ENCODE peak calls at places on chromosomes 7 and 10, in seven cellular contexts. Q is CD4-positive, alpha-beta T cell; X is naive thymus-derived CD8-positive, alpha-beta T cell; H is stimulated activated CD8-positive, alpha-beta memory T cell treated with anti-CD3 and anti-CD28 coated beads, Interleukin-4, amount 100 ng/mL, for 24 hours; E is left lobe of liver; R is retina; Y is ovary. L is an unnamed sample.

GRCh38 chr10:122336332-122336731 is 38.2 kb upstream of the PLEKHA1 start:
- DNase-seq in Q (no peak), X (no peak), H (no peak), E (no peak), R (no peak), Y (no peak), L (no peak)

GRCh38 chr7:102286237-102287081 is at the start of gene SH2B2:
- DNase-seq in Q (peak), X (peak), H (no peak), E (peak), R (peak), Y (peak), L (peak)

GRCh38 chr10:124641282-124642075 is 102.7 kb downstream of the FAM53B start:
- DNase-seq in Q (peak), X (no peak), H (no peak), E (no peak), R (no peak), Y (no peak), L (no peak)

GRCh38 chr7:140456627-140457051 is 22.7 kb downstream of the MKRN1 start:
- DNase-seq in Q (no peak), X (no peak), H (no peak), E (no peak), R (no peak), Y (no peak), L (no peak)

GRCh38 chr10:15333909-15334649 is 37.0 kb downstream of the FAM171A1 start:
- DNase-seq in Q (no peak), X (no peak), H (no peak), E (peak), R (no peak), Y (no peak), L (no peak)

GRCh38 chr7:20778063-20778721 is 8.5 kb downstream of the SP8 start:
- DNase-seq in Q (no peak), X (no peak), H (no peak), E (peak), R (peak), Y (no peak), L (peak)

GRCh38 chr10:43202224-43202656 is 64.0 kb downstream of the CSGALNACT2 start:
- DNase-seq in Q (peak), X (peak), H (peak), E (peak), R (peak), Y (peak), L (no peak)

GRCh38 chr7:25840209-25840792 is 311.7 kb upstream of the NFE2L3 start:
- DNase-seq in Q (no peak), X (no peak), H (no peak), E (no peak), R (no peak), Y (no peak), L (no peak)

GRCh38 chr10:80520661-80521488 is 16.8 kb upstream of the SH2D4B start:
- DNase-seq in Q (no peak), X (no peak), H (no peak), E (no peak), R (no peak), Y (no peak), L (no peak)

GRCh38 chr7:43076189-43076605 is 36.2 kb upstream of the HECW1 start:
- DNase-seq in Q (no peak), X (no peak), H (no peak), E (no peak), R (no peak), Y (no peak), L (no peak)

GRCh38 chr7:29063872-29064271 is 82.5 kb downstream of the CPVL start:
- DNase-seq in Q (no peak), X (no peak), H (no peak), E (no peak), R (no peak), Y (no peak), L (no peak)

GRCh38 chr10:106925187-106925586 is 239.3 kb downstream of the SORCS1 start:
- DNase-seq in Q (no peak), X (no peak), H (no peak), E (no peak), R (no peak), Y (no peak), L (no peak)

GRCh38 chr10:43186150-43186549 is 47.9 kb downstream of the CSGALNACT2 start:
- DNase-seq in Q (no peak), X (no peak), H (no peak), E (no peak), R (no peak), Y (no peak), L (no peak)

L was measured in SK-N-DZ.